ENCODE peak calls at places on chromosome 1, in six cellular contexts. J, T, C, Z, F and K are unnamed samples.

GRCh38 chr1:166167395-166167922 is 658 bp upstream of the FAM78B start:
- DNase-seq in J (no peak), T (no peak), C (no peak), Z (no peak), F (no peak), K (no peak)

GRCh38 chr1:15456313-15456954 is at the start of gene CELA2A:
- DNase-seq in J (no peak), T (no peak), C (no peak), Z (no peak), F (no peak), K (no peak)

GRCh38 chr1:202697038-202697437 is 13.2 kb downstream of the SYT2 start:
- DNase-seq in J (peak), T (no peak), C (no peak), Z (no peak), F (no peak), K (no peak)

GRCh38 chr1:218254296-218254918 is 30.7 kb upstream of the RRP15 start:
- DNase-seq in J (no peak), T (no peak), C (no peak), Z (no peak), F (no peak), K (no peak)

GRCh38 chr1:19123837-19124236 is 86.2 kb downstream of the UBR4 start:
- DNase-seq in J (no peak), T (no peak), C (no peak), Z (no peak), F (no peak), K (no peak)

GRCh38 chr1:203669739-203670138 is 43.1 kb downstream of the ATP2B4 start:
- DNase-seq in J (no peak), T (no peak), C (no peak), Z (peak), F (peak), K (peak)

GRCh38 chr1:176656257-176656995 is 193.5 kb downstream of the PAPPA2 start:
- DNase-seq in J (no peak), T (no peak), C (peak), Z (peak), F (peak), K (peak)

GRCh38 chr1:115725600-115725999 is 42.9 kb downstream of the CASQ2 start:
- DNase-seq in J (peak), T (no peak), C (no peak), Z (no peak), F (no peak), K (peak)

GRCh38 chr1:213296558-213296957 is 245.5 kb downstream of the RPS6KC1 start:
- DNase-seq in J (no peak), T (no peak), C (no peak), Z (no peak), F (no peak), K (peak)

GRCh38 chr1:243745361-243745760 is 104.7 kb downstream of the AKT3 start:
- DNase-seq in J (no peak), T (no peak), C (no peak), Z (peak), F (peak), K (peak)

GRCh38 chr1:172588296-172589291 is 55.6 kb downstream of the SUCO start:
- DNase-seq in J (no peak), T (peak), C (peak), Z (peak), F (peak), K (peak)

GRCh38 chr1:206979379-206980043 is 9.3 kb upstream of the FCAMR start:
- DNase-seq in J (no peak), T (no peak), C (peak), Z (peak), F (peak), K (peak)

GRCh38 chr1:41363632-41364320 is 2.5 kb downstream of the FOXO6 start:
- DNase-seq in J (no peak), T (no peak), C (no peak), Z (no peak), F (no peak), K (no peak)
- H3K4me3 ChIP-seq in J (no peak), T (no peak), C (no peak), Z (no peak), F (no peak), K (no peak)

GRCh38 chr1:155077758-155078495 is 710 bp upstream of the EFNA3 start:
- DNase-seq in J (no peak), T (no peak), C (no peak), Z (no peak), F (peak), K (no peak)

GRCh38 chr1:155079487-155080249 is 1.0 kb downstream of the EFNA3 start:
- DNase-seq in J (no peak), T (no peak), C (no peak), Z (no peak), F (no peak), K (no peak)

GRCh38 chr1:155077346-155077745 is 1.3 kb upstream of the EFNA3 start:
- DNase-seq in J (no peak), T (no peak), C (no peak), Z (no peak), F (no peak), K (no peak)

GRCh38 chr1:155079210-155079486 is 511 bp downstream of the EFNA3 start:
- DNase-seq in J (no peak), T (no peak), C (no peak), Z (no peak), F (no peak), K (no peak)

DNA sequence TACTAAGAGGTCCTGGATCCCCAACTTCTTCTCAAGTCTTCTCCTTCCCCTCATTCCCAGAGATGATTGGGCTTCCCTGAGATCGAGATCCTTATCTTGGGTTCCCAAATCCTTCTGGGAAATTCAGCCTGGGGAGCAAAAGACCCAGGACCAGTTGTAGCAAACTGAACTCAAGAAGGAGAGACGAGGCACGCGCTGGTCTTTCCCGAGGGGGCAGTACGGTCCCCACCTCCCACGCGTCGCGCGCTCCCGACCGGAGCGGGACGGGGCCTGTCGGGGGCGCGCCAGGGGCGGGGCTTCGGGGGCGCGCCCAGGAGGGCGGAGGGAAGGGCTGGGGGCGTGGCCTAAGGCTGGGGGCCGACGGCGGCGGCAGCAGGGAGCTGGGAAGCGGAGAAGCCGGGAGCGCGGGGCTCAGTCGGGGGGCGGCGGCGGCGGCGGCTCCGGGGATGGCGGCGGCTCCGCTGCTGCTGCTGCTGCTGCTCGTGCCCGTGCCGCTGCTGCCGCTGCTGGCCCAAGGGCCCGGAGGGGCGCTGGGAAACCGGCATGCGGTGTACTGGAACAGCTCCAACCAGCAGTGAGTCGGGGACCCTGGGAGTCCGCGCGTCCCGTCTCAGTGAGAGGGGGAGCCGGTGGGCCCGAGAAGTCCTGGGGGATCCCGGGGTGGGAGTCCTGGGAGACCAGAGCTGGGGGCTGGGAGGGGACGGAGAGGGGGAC is at the start of gene EFNA3:
- DNase-seq in J (peak), T (no peak), C (no peak), Z (peak), F (peak), K (peak)
- H3K4me3 ChIP-seq in J (peak), T (peak), C (peak), Z (peak), F (peak), K (no peak)

GRCh38 chr1:65066379-65066765 is 81.6 kb upstream of the AK4 start:
- DNase-seq in J (no peak), T (peak), C (no peak), Z (no peak), F (peak), K (no peak)
- H3K4me3 ChIP-seq in J (peak), T (peak), C (peak), Z (peak), F (peak), K (peak)

GRCh38 chr1:222136869-222137268 is 395.0 kb upstream of the DUSP10 start:
- DNase-seq in J (no peak), T (no peak), C (peak), Z (peak), F (no peak), K (peak)
- H3K4me3 ChIP-seq in J (no peak), T (no peak), C (no peak), Z (no peak), F (no peak), K (no peak)